ENCODE peak calls at places on chromosomes 5 and 9, in ten cellular contexts. One of them, this sample, is unnamed.

GRCh38 chr9:8857330-8858249 is 1058.0 kb upstream of the DMAC1 start:
- DNase-seq in prostate gland: peak; percentile 36
- DNase-seq in osteoblast: peak; percentile 71
- DNase-seq in fibroblast of mammary gland: peak; percentile 54
- DNase-seq in AG09309: no peak
- DNase-seq in GM12878: no peak
- DNase-seq in foreskin fibroblast: peak; percentile 87
- DNase-seq in cardiac muscle cell: peak; percentile 69
- DNase-seq in CD8-positive, alpha-beta T cell: no peak
- DNase-seq in cardiac fibroblast: peak; percentile 34
- DNase-seq in this sample: no peak

GRCh38 chr5:167582263-167582662 is 709.2 kb upstream of the WWC1 start:
- DNase-seq in AG09309: no peak
- DNase-seq in fibroblast of mammary gland: peak; percentile 39
- DNase-seq in cardiac fibroblast: peak; percentile 49
- DNase-seq in CD8-positive, alpha-beta T cell: no peak
- DNase-seq in foreskin fibroblast: peak; percentile 31
- DNase-seq in prostate gland: no peak
- DNase-seq in GM12878: no peak
- DNase-seq in cardiac muscle cell: peak; percentile 52
- DNase-seq in osteoblast: no peak
- DNase-seq in this sample: no peak

GRCh38 chr5:40654377-40655006 is 25.2 kb upstream of the PTGER4 start:
- DNase-seq in osteoblast: peak; percentile 46
- DNase-seq in cardiac fibroblast: peak; percentile 11
- DNase-seq in fibroblast of mammary gland: no peak
- DNase-seq in cardiac muscle cell: no peak
- DNase-seq in foreskin fibroblast: peak; percentile 8
- DNase-seq in AG09309: no peak
- DNase-seq in GM12878: no peak
- DNase-seq in CD8-positive, alpha-beta T cell: no peak
- DNase-seq in prostate gland: no peak
- DNase-seq in this sample: no peak

GRCh38 chr9:124869986-124870560 is 8.1 kb downstream of the ARPC5L start:
- DNase-seq in AG09309: no peak
- DNase-seq in CD8-positive, alpha-beta T cell: peak; percentile 46
- DNase-seq in GM12878: peak; percentile 61
- DNase-seq in prostate gland: no peak
- DNase-seq in osteoblast: peak; percentile 80
- DNase-seq in cardiac fibroblast: peak; percentile 60
- DNase-seq in cardiac muscle cell: peak; percentile 49
- DNase-seq in foreskin fibroblast: peak; percentile 79
- DNase-seq in fibroblast of mammary gland: peak; percentile 50
- DNase-seq in this sample: peak; percentile 80

GRCh38 chr9:134052491-134052890 is 15.3 kb downstream of the BRD3 start:
- DNase-seq in AG09309: no peak
- DNase-seq in osteoblast: no peak
- DNase-seq in prostate gland: no peak
- DNase-seq in fibroblast of mammary gland: no peak
- DNase-seq in GM12878: no peak
- DNase-seq in CD8-positive, alpha-beta T cell: no peak
- DNase-seq in cardiac fibroblast: no peak
- DNase-seq in foreskin fibroblast: no peak
- DNase-seq in cardiac muscle cell: no peak
- DNase-seq in this sample: no peak

GRCh38 chr9:127942152-127943010 is 4.7 kb upstream of the DPM2 start:
- DNase-seq in AG09309: no peak
- DNase-seq in cardiac fibroblast: peak; percentile 70
- DNase-seq in osteoblast: peak; percentile 95
- DNase-seq in fibroblast of mammary gland: peak; percentile 70
- DNase-seq in CD8-positive, alpha-beta T cell: no peak
- DNase-seq in foreskin fibroblast: peak; percentile 84
- DNase-seq in GM12878: no peak
- DNase-seq in prostate gland: peak; percentile 53
- DNase-seq in cardiac muscle cell: peak; percentile 81
- DNase-seq in this sample: no peak

GRCh38 chr9:77896269-77897245 is 135.1 kb downstream of the GNAQ start:
- DNase-seq in AG09309: no peak
- DNase-seq in foreskin fibroblast: no peak
- DNase-seq in fibroblast of mammary gland: no peak
- DNase-seq in cardiac muscle cell: no peak
- DNase-seq in prostate gland: no peak
- DNase-seq in GM12878: no peak
- DNase-seq in CD8-positive, alpha-beta T cell: no peak
- DNase-seq in osteoblast: no peak
- DNase-seq in cardiac fibroblast: no peak
- DNase-seq in this sample: no peak

GRCh38 chr5:140182803-140183367 is 7.9 kb downstream of the CYSTM1 start:
- DNase-seq in cardiac muscle cell: peak; percentile 64
- DNase-seq in AG09309: peak; percentile 62
- DNase-seq in CD8-positive, alpha-beta T cell: no peak
- DNase-seq in prostate gland: no peak
- DNase-seq in fibroblast of mammary gland: peak; percentile 84
- DNase-seq in GM12878: no peak
- DNase-seq in cardiac fibroblast: peak; percentile 59
- DNase-seq in osteoblast: no peak
- DNase-seq in foreskin fibroblast: peak; percentile 64
- DNase-seq in this sample: no peak

GRCh38 chr9:137459601-137460362 is 648 bp upstream of the NSMF start:
- DNase-seq in foreskin fibroblast: no peak
- DNase-seq in fibroblast of mammary gland: no peak
- DNase-seq in GM12878: no peak
- DNase-seq in prostate gland: no peak
- DNase-seq in cardiac muscle cell: no peak
- DNase-seq in osteoblast: peak; percentile 87
- DNase-seq in cardiac fibroblast: no peak
- DNase-seq in CD8-positive, alpha-beta T cell: no peak
- DNase-seq in AG09309: no peak
- DNase-seq in this sample: no peak
- H3K4me3 ChIP-seq in foreskin fibroblast: peak overlapping the region; percentile 73
- H3K4me3 ChIP-seq in fibroblast of mammary gland: peak overlapping the region; percentile 35
- H3K4me3 ChIP-seq in GM12878: peak overlapping the region; percentile 65
- H3K4me3 ChIP-seq in prostate gland: peak overlapping the region; percentile 50
- H3K4me3 ChIP-seq in cardiac muscle cell: peak overlapping the region; percentile 51
- H3K4me3 ChIP-seq in osteoblast: peak overlapping the region; percentile 83
- H3K4me3 ChIP-seq in cardiac fibroblast: peak overlapping the region; percentile 42
- H3K4me3 ChIP-seq in CD8-positive, alpha-beta T cell: peak overlapping the region; percentile 42
- H3K4me3 ChIP-seq in AG09309: peak overlapping the region; percentile 41
- H3K4me3 ChIP-seq in this sample: peak overlapping the region; percentile 44

GRCh38 chr9:37035472-37036236 is 1.6 kb upstream of the PAX5 start:
- DNase-seq in GM12878: no peak
- DNase-seq in fibroblast of mammary gland: no peak
- DNase-seq in prostate gland: no peak
- DNase-seq in cardiac muscle cell: no peak
- DNase-seq in AG09309: no peak
- DNase-seq in osteoblast: peak; percentile 76
- DNase-seq in cardiac fibroblast: peak; percentile 32
- DNase-seq in CD8-positive, alpha-beta T cell: no peak
- DNase-seq in foreskin fibroblast: peak; percentile 27
- DNase-seq in this sample: no peak

GRCh38 chr9:37037137-37037743 is 3.2 kb upstream of the PAX5 start:
- DNase-seq in fibroblast of mammary gland: no peak
- DNase-seq in prostate gland: no peak
- DNase-seq in CD8-positive, alpha-beta T cell: no peak
- DNase-seq in cardiac fibroblast: no peak
- DNase-seq in AG09309: no peak
- DNase-seq in osteoblast: peak; percentile 83
- DNase-seq in GM12878: no peak
- DNase-seq in foreskin fibroblast: no peak
- DNase-seq in cardiac muscle cell: no peak
- DNase-seq in this sample: no peak

GRCh38 chr9:37037744-37038640 is 3.9 kb upstream of the PAX5 start:
- DNase-seq in osteoblast: peak; percentile 74
- DNase-seq in prostate gland: no peak
- DNase-seq in foreskin fibroblast: peak; percentile 27
- DNase-seq in CD8-positive, alpha-beta T cell: no peak
- DNase-seq in AG09309: no peak
- DNase-seq in fibroblast of mammary gland: no peak
- DNase-seq in cardiac muscle cell: peak; percentile 30
- DNase-seq in GM12878: no peak
- DNase-seq in cardiac fibroblast: no peak
- DNase-seq in this sample: no peak

GRCh38 chr9:37034938-37035471 is 937 bp upstream of the PAX5 start:
- DNase-seq in GM12878: no peak
- DNase-seq in cardiac fibroblast: no peak
- DNase-seq in fibroblast of mammary gland: no peak
- DNase-seq in osteoblast: peak; percentile 87
- DNase-seq in prostate gland: no peak
- DNase-seq in CD8-positive, alpha-beta T cell: no peak
- DNase-seq in foreskin fibroblast: no peak
- DNase-seq in cardiac muscle cell: no peak
- DNase-seq in AG09309: no peak
- DNase-seq in this sample: no peak

GRCh38 chr9:37036237-37037136 is 2.4 kb upstream of the PAX5 start:
- DNase-seq in osteoblast: peak; percentile 89
- DNase-seq in foreskin fibroblast: peak; percentile 58
- DNase-seq in cardiac fibroblast: peak; percentile 36
- DNase-seq in CD8-positive, alpha-beta T cell: no peak
- DNase-seq in GM12878: no peak
- DNase-seq in cardiac muscle cell: peak; percentile 37
- DNase-seq in AG09309: no peak
- DNase-seq in fibroblast of mammary gland: no peak
- DNase-seq in prostate gland: peak; percentile 24
- DNase-seq in this sample: no peak
- TF ChIP-seq CTCF in osteoblast: no peak
- TF ChIP-seq CTCF in foreskin fibroblast: no peak
- TF ChIP-seq CTCF in cardiac fibroblast: peak; percentile 6
- TF ChIP-seq CTCF in CD8-positive, alpha-beta T cell: no peak
- TF ChIP-seq CTCF in GM12878: peak; percentile 12
- TF ChIP-seq CTCF in cardiac muscle cell: no peak
- TF ChIP-seq CTCF in AG09309: no peak
- TF ChIP-seq CTCF in fibroblast of mammary gland: no peak
- TF ChIP-seq CTCF in prostate gland: no peak
- TF ChIP-seq CTCF in this sample: peak; percentile 17

DNA sequence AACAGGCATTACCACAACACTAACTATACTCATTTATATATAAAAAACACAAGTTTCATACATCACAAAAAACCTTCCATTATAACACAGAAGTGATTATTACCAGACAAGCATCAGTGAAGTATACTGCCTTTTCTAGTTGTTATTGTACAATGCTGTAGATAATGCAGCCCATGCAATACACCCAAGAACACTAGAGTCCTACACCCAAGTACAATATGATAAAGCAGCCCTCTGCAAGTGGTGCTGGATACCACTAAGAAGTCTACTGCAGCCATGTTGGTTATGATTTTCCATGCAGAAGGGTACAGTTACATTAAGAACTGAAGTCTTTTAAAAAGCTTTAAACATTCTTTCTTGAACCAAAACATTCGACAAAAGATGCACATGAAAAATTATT is 10.3 kb downstream of the ZFAND5 start:
- DNase-seq in prostate gland: no peak
- DNase-seq in osteoblast: no peak
- DNase-seq in GM12878: no peak
- DNase-seq in fibroblast of mammary gland: no peak
- DNase-seq in cardiac fibroblast: no peak
- DNase-seq in CD8-positive, alpha-beta T cell: no peak
- DNase-seq in AG09309: no peak
- DNase-seq in foreskin fibroblast: no peak
- DNase-seq in cardiac muscle cell: no peak
- DNase-seq in this sample: no peak
- H3K4me3 ChIP-seq in prostate gland: no peak overlapping the region
- H3K4me3 ChIP-seq in osteoblast: no peak overlapping the region
- H3K4me3 ChIP-seq in GM12878: no peak overlapping the region
- H3K4me3 ChIP-seq in fibroblast of mammary gland: no peak overlapping the region
- H3K4me3 ChIP-seq in cardiac fibroblast: no peak overlapping the region
- H3K4me3 ChIP-seq in CD8-positive, alpha-beta T cell: no peak overlapping the region
- H3K4me3 ChIP-seq in AG09309: no peak overlapping the region
- H3K4me3 ChIP-seq in foreskin fibroblast: no peak overlapping the region
- H3K4me3 ChIP-seq in cardiac muscle cell: no peak overlapping the region
- H3K4me3 ChIP-seq in this sample: no peak overlapping the region

DNA sequence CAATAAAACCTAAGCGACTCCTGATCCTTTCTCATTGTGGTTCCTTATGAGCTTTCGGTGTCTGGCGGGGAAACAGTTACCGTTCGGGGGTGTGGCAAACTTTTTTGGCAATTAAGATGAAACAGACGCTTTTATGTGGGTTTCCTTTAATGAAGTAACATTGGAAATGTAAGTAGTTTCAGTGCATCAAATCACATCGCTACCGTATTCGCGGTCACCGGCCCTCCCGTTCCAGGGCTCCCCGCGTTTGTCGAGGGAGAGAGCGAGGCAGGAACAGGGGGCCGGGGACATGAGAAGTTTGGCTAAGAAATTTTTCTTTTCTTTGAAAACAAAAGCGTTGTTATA is 3.9 kb upstream of the IRX2 start:
- DNase-seq in cardiac muscle cell: no peak
- DNase-seq in prostate gland: peak; percentile 2
- DNase-seq in foreskin fibroblast: no peak
- DNase-seq in CD8-positive, alpha-beta T cell: no peak
- DNase-seq in fibroblast of mammary gland: no peak
- DNase-seq in cardiac fibroblast: no peak
- DNase-seq in GM12878: no peak
- DNase-seq in AG09309: no peak
- DNase-seq in osteoblast: no peak
- DNase-seq in this sample: no peak
- TF ChIP-seq CTCF in cardiac muscle cell: no peak
- TF ChIP-seq CTCF in prostate gland: no peak
- TF ChIP-seq CTCF in foreskin fibroblast: no peak
- TF ChIP-seq CTCF in CD8-positive, alpha-beta T cell: no peak
- TF ChIP-seq CTCF in fibroblast of mammary gland: no peak
- TF ChIP-seq CTCF in cardiac fibroblast: no peak
- TF ChIP-seq CTCF in GM12878: no peak
- TF ChIP-seq CTCF in AG09309: no peak
- TF ChIP-seq CTCF in osteoblast: no peak
- TF ChIP-seq CTCF in this sample: no peak

DNA sequence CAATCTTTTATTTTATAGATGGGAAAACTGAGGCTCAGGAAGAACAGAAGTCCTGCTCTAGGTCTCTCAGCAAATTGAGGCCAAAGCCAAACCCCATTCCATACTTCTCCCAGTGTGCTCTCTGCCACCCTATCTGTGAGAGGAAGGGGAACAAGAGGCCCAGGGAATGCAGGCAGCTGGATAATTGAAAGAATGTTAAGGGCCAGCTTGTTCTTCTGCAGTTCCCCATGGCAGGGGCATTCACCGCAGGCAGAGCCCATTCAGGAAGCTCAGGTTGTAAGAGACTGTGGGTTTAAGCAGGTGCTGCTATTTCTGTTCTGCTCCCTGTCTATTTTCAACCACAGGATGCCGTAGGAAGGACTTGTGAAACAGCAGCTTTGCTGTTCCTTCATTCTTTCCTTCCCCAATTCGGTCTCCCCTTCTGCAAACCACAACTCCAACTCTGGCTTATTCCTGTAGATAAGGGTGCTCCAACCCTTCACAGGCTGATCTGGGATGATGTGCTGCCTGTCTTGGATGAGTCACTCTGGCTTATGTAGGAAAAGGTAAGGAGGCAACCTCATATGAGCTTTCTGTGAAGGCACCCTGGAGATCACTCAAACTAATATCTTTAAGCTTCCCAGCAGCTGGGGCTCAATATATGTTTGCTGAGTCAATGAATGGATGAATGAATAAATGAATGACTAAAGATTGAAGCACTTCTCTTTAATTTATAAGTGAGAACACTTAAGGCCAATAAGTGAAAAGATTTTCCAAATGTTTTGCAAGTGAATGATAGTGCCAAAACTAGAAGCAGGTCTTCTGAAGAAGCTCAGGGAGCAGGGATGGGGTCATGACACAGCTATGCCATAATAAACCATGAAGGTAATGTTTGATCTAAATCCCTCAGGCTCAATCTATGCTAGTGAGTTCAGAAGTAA is 377.6 kb downstream of the BRINP1 start:
- DNase-seq in cardiac muscle cell: no peak
- DNase-seq in osteoblast: no peak
- DNase-seq in foreskin fibroblast: no peak
- DNase-seq in prostate gland: no peak
- DNase-seq in fibroblast of mammary gland: no peak
- DNase-seq in GM12878: no peak
- DNase-seq in AG09309: no peak
- DNase-seq in CD8-positive, alpha-beta T cell: no peak
- DNase-seq in cardiac fibroblast: no peak
- DNase-seq in this sample: no peak
- H3K4me3 ChIP-seq in cardiac muscle cell: no peak overlapping the region
- H3K4me3 ChIP-seq in osteoblast: no peak overlapping the region
- H3K4me3 ChIP-seq in foreskin fibroblast: no peak overlapping the region
- H3K4me3 ChIP-seq in prostate gland: no peak overlapping the region
- H3K4me3 ChIP-seq in fibroblast of mammary gland: no peak overlapping the region
- H3K4me3 ChIP-seq in GM12878: no peak overlapping the region
- H3K4me3 ChIP-seq in AG09309: no peak overlapping the region
- H3K4me3 ChIP-seq in CD8-positive, alpha-beta T cell: no peak overlapping the region
- H3K4me3 ChIP-seq in cardiac fibroblast: no peak overlapping the region
- H3K4me3 ChIP-seq in this sample: no peak overlapping the region